ENCODE peak calls at places on chromosomes 7 and 10, in seven cellular contexts. One of them, this sample, is unnamed.

GRCh38 chr10:43853369-43853768 is 204.7 kb upstream of the ZNF32 start:
- DNase-seq in HFFc6: no peak
- DNase-seq in GM13977: no peak
- DNase-seq in BE2C: no peak
- DNase-seq in endothelial cell: no peak
- DNase-seq in H1: no peak
- DNase-seq in AG09319: no peak
- DNase-seq in this sample: no peak

GRCh38 chr10:75392744-75393143 is 8.8 kb downstream of the ZNF503 start:
- DNase-seq in HFFc6: no peak
- DNase-seq in GM13977: no peak
- DNase-seq in BE2C: no peak
- DNase-seq in endothelial cell: no peak
- DNase-seq in H1: no peak
- DNase-seq in AG09319: no peak
- DNase-seq in this sample: no peak

GRCh38 chr7:143229054-143229790 is 7.4 kb downstream of the TAS2R40 start:
- DNase-seq in HFFc6: no peak
- DNase-seq in GM13977: no peak
- DNase-seq in BE2C: peak; percentile 16
- DNase-seq in endothelial cell: no peak
- DNase-seq in H1: no peak
- DNase-seq in AG09319: no peak
- DNase-seq in this sample: peak; percentile 71

GRCh38 chr7:82166666-82167065 is 276.9 kb downstream of the CACNA2D1 start:
- DNase-seq in HFFc6: no peak
- DNase-seq in GM13977: no peak
- DNase-seq in BE2C: no peak
- DNase-seq in endothelial cell: no peak
- DNase-seq in H1: no peak
- DNase-seq in AG09319: no peak
- DNase-seq in this sample: no peak

GRCh38 chr7:36792421-36792820 is 68.1 kb upstream of the AOAH start:
- DNase-seq in HFFc6: no peak
- DNase-seq in GM13977: no peak
- DNase-seq in BE2C: no peak
- DNase-seq in endothelial cell: no peak
- DNase-seq in H1: no peak
- DNase-seq in AG09319: no peak
- DNase-seq in this sample: no peak

GRCh38 chr10:75208177-75208576 is 2.4 kb upstream of the VDAC2 start:
- DNase-seq in HFFc6: peak; percentile 72
- DNase-seq in GM13977: no peak
- DNase-seq in BE2C: no peak
- DNase-seq in endothelial cell: no peak
- DNase-seq in H1: no peak
- DNase-seq in AG09319: peak; percentile 40
- DNase-seq in this sample: no peak

GRCh38 chr10:50605280-50606270 is 18.2 kb downstream of the SGMS1 start:
- DNase-seq in HFFc6: peak; percentile 95
- DNase-seq in GM13977: no peak
- DNase-seq in BE2C: no peak
- DNase-seq in endothelial cell: no peak
- DNase-seq in H1: no peak
- DNase-seq in AG09319: peak; percentile 87
- DNase-seq in this sample: no peak

GRCh38 chr7:25861704-25862253 is 290.2 kb upstream of the NFE2L3 start:
- DNase-seq in HFFc6: no peak
- DNase-seq in GM13977: no peak
- DNase-seq in BE2C: no peak
- DNase-seq in endothelial cell: no peak
- DNase-seq in H1: no peak
- DNase-seq in AG09319: no peak
- DNase-seq in this sample: no peak

GRCh38 chr10:76082956-76083355 is 651.5 kb downstream of the LRMDA start:
- DNase-seq in HFFc6: peak; percentile 19
- DNase-seq in GM13977: no peak
- DNase-seq in BE2C: no peak
- DNase-seq in endothelial cell: no peak
- DNase-seq in H1: peak; percentile 83
- DNase-seq in AG09319: no peak
- DNase-seq in this sample: no peak

GRCh38 chr10:124541076-124541903 is 79.7 kb downstream of the LHPP start:
- DNase-seq in HFFc6: no peak
- DNase-seq in GM13977: no peak
- DNase-seq in BE2C: no peak
- DNase-seq in endothelial cell: no peak
- DNase-seq in H1: no peak
- DNase-seq in AG09319: no peak
- DNase-seq in this sample: no peak

GRCh38 chr10:132266594-132267161 is 41.1 kb downstream of the STK32C start:
- DNase-seq in HFFc6: no peak
- DNase-seq in GM13977: no peak
- DNase-seq in BE2C: peak; percentile 2
- DNase-seq in endothelial cell: no peak
- DNase-seq in H1: no peak
- DNase-seq in AG09319: no peak
- DNase-seq in this sample: peak; percentile 23

GRCh38 chr7:156892086-156892800 is 740 bp downstream of the LMBR1 start:
- DNase-seq in HFFc6: no peak
- DNase-seq in GM13977: peak; percentile 69
- DNase-seq in BE2C: peak; percentile 81
- DNase-seq in endothelial cell: peak; percentile 56
- DNase-seq in H1: peak; percentile 83
- DNase-seq in AG09319: no peak
- DNase-seq in this sample: peak; percentile 68

GRCh38 chr10:129523031-129523722 is 56.1 kb downstream of the MGMT start:
- DNase-seq in HFFc6: no peak
- DNase-seq in GM13977: no peak
- DNase-seq in BE2C: no peak
- DNase-seq in endothelial cell: no peak
- DNase-seq in H1: no peak
- DNase-seq in AG09319: no peak
- DNase-seq in this sample: no peak

GRCh38 chr10:71769279-71769823 is 4.0 kb downstream of the VSIR start:
- DNase-seq in HFFc6: peak; percentile 18
- DNase-seq in GM13977: no peak
- DNase-seq in BE2C: no peak
- DNase-seq in endothelial cell: no peak
- DNase-seq in H1: no peak
- DNase-seq in AG09319: no peak
- DNase-seq in this sample: no peak

GRCh38 chr10:7546365-7546967 is 120.3 kb downstream of the ITIH5 start:
- DNase-seq in HFFc6: no peak
- DNase-seq in GM13977: no peak
- DNase-seq in BE2C: no peak
- DNase-seq in endothelial cell: no peak
- DNase-seq in H1: no peak
- DNase-seq in AG09319: no peak
- DNase-seq in this sample: no peak

GRCh38 chr10:97612386-97612785 is 20.9 kb downstream of the MORN4 start:
- DNase-seq in HFFc6: peak; percentile 74
- DNase-seq in GM13977: peak; percentile 49
- DNase-seq in BE2C: no peak
- DNase-seq in endothelial cell: no peak
- DNase-seq in H1: no peak
- DNase-seq in AG09319: no peak
- DNase-seq in this sample: no peak

GRCh38 chr10:6625428-6625827 is 45.4 kb upstream of the PRKCQ start:
- DNase-seq in HFFc6: no peak
- DNase-seq in GM13977: no peak
- DNase-seq in BE2C: no peak
- DNase-seq in endothelial cell: no peak
- DNase-seq in H1: no peak
- DNase-seq in AG09319: no peak
- DNase-seq in this sample: no peak

GRCh38 chr10:16381083-16381482 is 55.7 kb upstream of the PTER start:
- DNase-seq in HFFc6: no peak
- DNase-seq in GM13977: peak; percentile 18
- DNase-seq in BE2C: no peak
- DNase-seq in endothelial cell: no peak
- DNase-seq in H1: no peak
- DNase-seq in AG09319: no peak
- DNase-seq in this sample: no peak

GRCh38 chr7:104207731-104208420 is at the start of gene ORC5:
- DNase-seq in HFFc6: peak; percentile 67
- DNase-seq in GM13977: peak; percentile 90
- DNase-seq in BE2C: peak; percentile 86
- DNase-seq in endothelial cell: peak; percentile 76
- DNase-seq in H1: peak; percentile 76
- DNase-seq in AG09319: peak; percentile 46
- DNase-seq in this sample: peak; percentile 80

GRCh38 chr10:20327954-20328353 is 511.7 kb downstream of the PLXDC2 start:
- DNase-seq in HFFc6: no peak
- DNase-seq in GM13977: no peak
- DNase-seq in BE2C: no peak
- DNase-seq in endothelial cell: no peak
- DNase-seq in H1: no peak
- DNase-seq in AG09319: no peak
- DNase-seq in this sample: no peak

GRCh38 chr10:59135275-59135674 is 41.2 kb upstream of the PHYHIPL start:
- DNase-seq in HFFc6: no peak
- DNase-seq in GM13977: no peak
- DNase-seq in BE2C: peak; percentile 18
- DNase-seq in endothelial cell: no peak
- DNase-seq in H1: no peak
- DNase-seq in AG09319: no peak
- DNase-seq in this sample: no peak

GRCh38 chr7:21169667-21170605 is 257.9 kb upstream of the SP4 start:
- DNase-seq in HFFc6: no peak
- DNase-seq in GM13977: no peak
- DNase-seq in BE2C: no peak
- DNase-seq in endothelial cell: no peak
- DNase-seq in H1: peak; percentile 82
- DNase-seq in AG09319: no peak
- DNase-seq in this sample: peak; percentile 58

GRCh38 chr7:30159698-30160143 is 24.9 kb downstream of the MTURN start:
- DNase-seq in HFFc6: peak; percentile 32
- DNase-seq in GM13977: no peak
- DNase-seq in BE2C: peak; percentile 28
- DNase-seq in endothelial cell: no peak
- DNase-seq in H1: no peak
- DNase-seq in AG09319: no peak
- DNase-seq in this sample: no peak
- TF ChIP-seq CTCF in HFFc6: peak; percentile 69
- TF ChIP-seq CTCF in GM13977: peak; percentile 7
- TF ChIP-seq CTCF in BE2C: peak; percentile 59
- TF ChIP-seq CTCF in endothelial cell: no peak
- TF ChIP-seq CTCF in H1: peak; percentile 18
- TF ChIP-seq CTCF in AG09319: peak; percentile 18
- TF ChIP-seq CTCF in this sample: peak; percentile 19

GRCh38 chr10:95290446-95290800 is 380 bp downstream of the PDLIM1 start:
- DNase-seq in HFFc6: no peak
- DNase-seq in GM13977: no peak
- DNase-seq in BE2C: no peak
- DNase-seq in endothelial cell: no peak
- DNase-seq in H1: no peak
- DNase-seq in AG09319: no peak
- DNase-seq in this sample: no peak

GRCh38 chr10:95289003-95289920 is 1.5 kb downstream of the PDLIM1 start:
- DNase-seq in HFFc6: peak; percentile 42
- DNase-seq in GM13977: no peak
- DNase-seq in BE2C: no peak
- DNase-seq in endothelial cell: no peak
- DNase-seq in H1: no peak
- DNase-seq in AG09319: no peak
- DNase-seq in this sample: no peak

GRCh38 chr10:95291634-95292039 is 834 bp upstream of the PDLIM1 start:
- DNase-seq in HFFc6: no peak
- DNase-seq in GM13977: no peak
- DNase-seq in BE2C: no peak
- DNase-seq in endothelial cell: no peak
- DNase-seq in H1: no peak
- DNase-seq in AG09319: no peak
- DNase-seq in this sample: no peak

GRCh38 chr10:95289921-95290421 is 832 bp downstream of the PDLIM1 start:
- DNase-seq in HFFc6: no peak
- DNase-seq in GM13977: no peak
- DNase-seq in BE2C: no peak
- DNase-seq in endothelial cell: no peak
- DNase-seq in H1: no peak
- DNase-seq in AG09319: no peak
- DNase-seq in this sample: no peak

GRCh38 chr10:95290801-95291633 is at the start of gene PDLIM1:
- DNase-seq in HFFc6: peak; percentile 49
- DNase-seq in GM13977: peak; percentile 93
- DNase-seq in BE2C: peak; percentile 22
- DNase-seq in endothelial cell: peak; percentile 57
- DNase-seq in H1: peak; percentile 83
- DNase-seq in AG09319: no peak
- DNase-seq in this sample: peak; percentile 62
- TF ChIP-seq CTCF in HFFc6: peak; percentile 51
- TF ChIP-seq CTCF in GM13977: peak; percentile 36
- TF ChIP-seq CTCF in BE2C: no peak
- TF ChIP-seq CTCF in endothelial cell: no peak
- TF ChIP-seq CTCF in H1: peak; percentile 22
- TF ChIP-seq CTCF in AG09319: peak; percentile 13
- TF ChIP-seq CTCF in this sample: no peak

GRCh38 chr10:47403401-47404318 is 19.6 kb upstream of the ZNF488 start:
- DNase-seq in HFFc6: no peak
- DNase-seq in GM13977: no peak
- DNase-seq in BE2C: no peak
- DNase-seq in endothelial cell: no peak
- DNase-seq in H1: peak; percentile 50
- DNase-seq in AG09319: no peak
- DNase-seq in this sample: no peak
- TF ChIP-seq CTCF in HFFc6: peak; percentile 42
- TF ChIP-seq CTCF in GM13977: no peak
- TF ChIP-seq CTCF in BE2C: no peak
- TF ChIP-seq CTCF in endothelial cell: no peak
- TF ChIP-seq CTCF in H1: peak; percentile 10
- TF ChIP-seq CTCF in AG09319: no peak
- TF ChIP-seq CTCF in this sample: no peak

GRCh38 chr7:6269527-6269926 is 2.9 kb downstream of the CYTH3 start:
- DNase-seq in HFFc6: no peak
- DNase-seq in GM13977: no peak
- DNase-seq in BE2C: no peak
- DNase-seq in endothelial cell: no peak
- DNase-seq in H1: no peak
- DNase-seq in AG09319: no peak
- DNase-seq in this sample: no peak

GRCh38 chr7:6273380-6273837 is 985 bp upstream of the CYTH3 start:
- DNase-seq in HFFc6: no peak
- DNase-seq in GM13977: no peak
- DNase-seq in BE2C: peak; percentile 85
- DNase-seq in endothelial cell: no peak
- DNase-seq in H1: no peak
- DNase-seq in AG09319: no peak
- DNase-seq in this sample: no peak

GRCh38 chr7:6271694-6272371 is 591 bp downstream of the CYTH3 start:
- DNase-seq in HFFc6: no peak
- DNase-seq in GM13977: peak; percentile 44
- DNase-seq in BE2C: peak; percentile 23
- DNase-seq in endothelial cell: peak; percentile 12
- DNase-seq in H1: peak; percentile 66
- DNase-seq in AG09319: no peak
- DNase-seq in this sample: peak; percentile 66

GRCh38 chr7:6272481-6273323 is at the start of gene CYTH3:
- DNase-seq in HFFc6: peak; percentile 44
- DNase-seq in GM13977: peak; percentile 99
- DNase-seq in BE2C: peak; percentile 85
- DNase-seq in endothelial cell: peak; percentile 88
- DNase-seq in H1: peak; percentile 93
- DNase-seq in AG09319: no peak
- DNase-seq in this sample: peak; percentile 84

GRCh38 chr7:6271091-6271658 is 1.2 kb downstream of the CYTH3 start:
- DNase-seq in HFFc6: peak; percentile 63
- DNase-seq in GM13977: peak; percentile 40
- DNase-seq in BE2C: peak; percentile 44
- DNase-seq in endothelial cell: peak; percentile 31
- DNase-seq in H1: no peak
- DNase-seq in AG09319: no peak
- DNase-seq in this sample: no peak
- TF ChIP-seq CTCF in HFFc6: peak; percentile 73
- TF ChIP-seq CTCF in GM13977: peak; percentile 36
- TF ChIP-seq CTCF in BE2C: peak; percentile 42
- TF ChIP-seq CTCF in endothelial cell: no peak
- TF ChIP-seq CTCF in H1: no peak
- TF ChIP-seq CTCF in AG09319: peak; percentile 51
- TF ChIP-seq CTCF in this sample: no peak

This sample was measured in glutamatergic neuron.